ENCODE peak calls at places on chromosomes 12 and 14, in six cellular contexts. A is tibial nerve, X is fibroblast of mammary gland, U is K562, H is non-pigmented ciliary epithelial cell, L is upper lobe of right lung. P is an unnamed sample.

GRCh38 chr14:92323031-92323915 is at the start of gene SLC24A4:
- DNase-seq in X (no peak), L (peak), A (no peak), U (no peak), H (no peak), P (no peak)

GRCh38 chr14:106831322-106831720 is 1304.9 kb downstream of the TMEM121 start:
- DNase-seq in U (peak), A (no peak), L (peak), H (no peak), X (peak), P (no peak)

GRCh38 chr14:93089501-93090269 is 26.0 kb downstream of the ITPK1 start:
- DNase-seq in A (no peak), H (no peak), U (no peak), L (no peak), X (no peak), P (no peak)

GRCh38 chr14:38121280-38121679 is 86.4 kb upstream of the SSTR1 start:
- DNase-seq in U (no peak), H (no peak), X (no peak), A (no peak), L (no peak), P (no peak)

GRCh38 chr12:38144049-38144448 is 172.5 kb upstream of the ALG10B start:
- DNase-seq in A (no peak), L (no peak), H (no peak), X (no peak), U (no peak), P (no peak)

GRCh38 chr12:5200276-5201087 is 156.8 kb downstream of the KCNA5 start:
- DNase-seq in H (no peak), U (peak), L (peak), A (peak), X (peak), P (peak)

GRCh38 chr12:4579305-4580097 is 17.5 kb downstream of the DYRK4 start:
- DNase-seq in X (peak), H (no peak), L (no peak), U (peak), A (no peak), P (no peak)

GRCh38 chr12:50017047-50017446 is 8.2 kb downstream of the RACGAP1 start:
- DNase-seq in H (peak), A (peak), X (peak), L (no peak), U (no peak), P (no peak)

GRCh38 chr14:54652188-54652889 is 85.4 kb downstream of the SAMD4A start:
- DNase-seq in X (peak), H (peak), U (no peak), L (peak), A (peak), P (peak)

P was measured in SJSA1.